ENCODE peak calls at places on chromosomes 6 and 20, in eight cellular contexts. M, Y, Q, P, F, L, I and J are unnamed samples.

GRCh38 chr6:129134535-129134934 is 251.6 kb downstream of the LAMA2 start:
- DNase-seq in M (no peak), Y (no peak), Q (no peak), P (no peak), F (no peak), L (no peak), I (no peak), J (no peak)

GRCh38 chr6:33367009-33367714 is 24.5 kb upstream of the KIFC1 start:
- DNase-seq in M (no peak), Y (no peak), Q (no peak), P (no peak), F (no peak), L (no peak), I (no peak), J (no peak)

GRCh38 chr6:1404066-1404712 is 14.8 kb downstream of the FOXF2 start:
- DNase-seq in M (no peak), Y (no peak), Q (no peak), P (no peak), F (no peak), L (no peak), I (no peak), J (no peak)

GRCh38 chr6:54617730-54618129 is 228.8 kb upstream of the FAM83B start:
- DNase-seq in M (no peak), Y (no peak), Q (peak; percentile 6), P (no peak), F (no peak), L (no peak), I (peak; percentile 85), J (no peak)

GRCh38 chr20:32828029-32828666 is 8.4 kb downstream of the MAPRE1 start:
- DNase-seq in M (no peak), Y (no peak), Q (no peak), P (no peak), F (no peak), L (no peak), I (no peak), J (no peak)

GRCh38 chr6:14857501-14857900 is 388.4 kb upstream of the JARID2 start:
- DNase-seq in M (peak; percentile 79), Y (no peak), Q (no peak), P (peak; percentile 64), F (no peak), L (no peak), I (no peak), J (peak; percentile 12)

GRCh38 chr6:41689171-41690008 is 46.0 kb downstream of the TFEB start:
- DNase-seq in M (no peak), Y (no peak), Q (no peak), P (peak; percentile 19), F (no peak), L (no peak), I (peak; percentile 33), J (no peak)

GRCh38 chr20:57429579-57430202 is 38.5 kb downstream of the RBM38 start:
- DNase-seq in M (no peak), Y (no peak), Q (peak; percentile 69), P (peak; percentile 13), F (no peak), L (no peak), I (peak; percentile 19), J (no peak)

GRCh38 chr6:42505377-42505702 is 53.6 kb upstream of the TRERF1 start:
- DNase-seq in M (no peak), Y (no peak), Q (no peak), P (no peak), F (no peak), L (no peak), I (peak; percentile 43), J (no peak)

GRCh38 chr6:138248878-138249277 is 30.6 kb upstream of the PBOV1 start:
- DNase-seq in M (no peak), Y (no peak), Q (peak; percentile 76), P (no peak), F (no peak), L (no peak), I (no peak), J (no peak)

GRCh38 chr6:158574800-158575199 is 14.9 kb downstream of the TMEM181 start:
- DNase-seq in M (no peak), Y (no peak), Q (no peak), P (no peak), F (no peak), L (no peak), I (no peak), J (no peak)

GRCh38 chr6:31831350-31832215 is 4.0 kb downstream of the HSPA1B start:
- DNase-seq in M (no peak), Y (no peak), Q (no peak), P (no peak), F (no peak), L (no peak), I (no peak), J (no peak)

GRCh38 chr20:10653593-10654288 is 20.1 kb downstream of the JAG1 start:
- DNase-seq in M (no peak), Y (no peak), Q (no peak), P (no peak), F (no peak), L (no peak), I (peak; percentile 96), J (no peak)

GRCh38 chr6:26478985-26479278 is 21.2 kb upstream of the BTN1A1 start:
- DNase-seq in M (no peak), Y (no peak), Q (no peak), P (no peak), F (no peak), L (no peak), I (no peak), J (no peak)

GRCh38 chr6:68159433-68159832 is 475.6 kb upstream of the ADGRB3 start:
- DNase-seq in M (no peak), Y (no peak), Q (no peak), P (no peak), F (no peak), L (no peak), I (no peak), J (no peak)

GRCh38 chr6:108771421-108771820 is 76.8 kb upstream of the ARMC2 start:
- DNase-seq in M (no peak), Y (no peak), Q (no peak), P (no peak), F (no peak), L (no peak), I (no peak), J (no peak)

GRCh38 chr6:104711371-104711770 is 148.3 kb downstream of the HACE1 start:
- DNase-seq in M (no peak), Y (no peak), Q (peak; percentile 80), P (no peak), F (no peak), L (peak; percentile 97), I (peak; percentile 76), J (no peak)

GRCh38 chr6:53410508-53411258 is 61.9 kb upstream of the ELOVL5 start:
- DNase-seq in M (peak; percentile 70), Y (peak; percentile 42), Q (peak; percentile 56), P (peak; percentile 50), F (no peak), L (no peak), I (peak; percentile 76), J (peak; percentile 60)

GRCh38 chr6:70221025-70221714 is 81.7 kb downstream of the COL9A1 start:
- DNase-seq in M (no peak), Y (no peak), Q (peak; percentile 12), P (no peak), F (peak; percentile 60), L (no peak), I (peak; percentile 8), J (no peak)

GRCh38 chr6:74735304-74735703 is 470.5 kb downstream of the COL12A1 start:
- DNase-seq in M (no peak), Y (no peak), Q (no peak), P (no peak), F (no peak), L (no peak), I (peak; percentile 96), J (no peak)

GRCh38 chr6:40755749-40756452 is 168.7 kb upstream of the LRFN2 start:
- DNase-seq in M (no peak), Y (no peak), Q (no peak), P (no peak), F (no peak), L (no peak), I (peak; percentile 81), J (no peak)

GRCh38 chr6:8672882-8673281 is 237.5 kb upstream of the SLC35B3 start:
- DNase-seq in M (no peak), Y (no peak), Q (no peak), P (no peak), F (no peak), L (no peak), I (no peak), J (no peak)

GRCh38 chr6:139533573-139534471 is 159.4 kb upstream of the CITED2 start:
- DNase-seq in M (no peak), Y (no peak), Q (no peak), P (peak; percentile 79), F (no peak), L (no peak), I (peak; percentile 97), J (no peak)

GRCh38 chr6:51495016-51495805 is 592.2 kb downstream of the PKHD1 start:
- DNase-seq in M (no peak), Y (no peak), Q (no peak), P (no peak), F (no peak), L (no peak), I (no peak), J (no peak)

GRCh38 chr6:169520104-169520503 is 181.7 kb downstream of the WDR27 start:
- DNase-seq in M (no peak), Y (no peak), Q (no peak), P (no peak), F (no peak), L (no peak), I (peak; percentile 47), J (no peak)

GRCh38 chr20:56765172-56766073 is 136.3 kb downstream of the TFAP2C start:
- DNase-seq in M (no peak), Y (no peak), Q (no peak), P (no peak), F (no peak), L (no peak), I (no peak), J (no peak)

GRCh38 chr6:101666256-101666655 is 272.7 kb downstream of the GRIK2 start:
- DNase-seq in M (no peak), Y (no peak), Q (peak; percentile 0), P (no peak), F (no peak), L (no peak), I (peak; percentile 48), J (no peak)

GRCh38 chr6:3794092-3794491 is 42.6 kb upstream of the PXDC1 start:
- DNase-seq in M (no peak), Y (no peak), Q (no peak), P (no peak), F (no peak), L (no peak), I (no peak), J (no peak)

GRCh38 chr20:19531446-19531845 is 226.6 kb upstream of the RIN2 start:
- DNase-seq in M (no peak), Y (no peak), Q (no peak), P (no peak), F (no peak), L (no peak), I (no peak), J (no peak)

GRCh38 chr6:82461536-82461935 is 97.9 kb downstream of the TPBG start:
- DNase-seq in M (no peak), Y (no peak), Q (no peak), P (no peak), F (no peak), L (no peak), I (no peak), J (no peak)

GRCh38 chr6:95321106-95321505 is 256.2 kb upstream of the MANEA start:
- DNase-seq in M (no peak), Y (no peak), Q (no peak), P (no peak), F (no peak), L (no peak), I (no peak), J (no peak)

GRCh38 chr6:11952291-11952690 is 59.8 kb upstream of the HIVEP1 start:
- DNase-seq in M (no peak), Y (no peak), Q (no peak), P (no peak), F (no peak), L (no peak), I (no peak), J (no peak)

GRCh38 chr6:166618866-166619761 is 7.9 kb downstream of the RPS6KA2 start:
- DNase-seq in M (no peak), Y (no peak), Q (no peak), P (no peak), F (no peak), L (no peak), I (peak; percentile 73), J (no peak)